ENCODE peak calls at places on chromosome X, in seven cellular contexts. X is GM12878, M is GM23248, O is keratinocyte, S is K562, U is neural progenitor cell, G is astrocyte. T is an unnamed sample. For H4K20me1 and H3K27me3, the result is how much of the 10 kb centered on the place peaks cover.

GRCh38 chrX:281166-281999 is at the start of gene PLCXD1:
- DNase-seq in X (no peak), M (peak), O (no peak), S (peak), U (peak), G (no peak), T (peak)

GRCh38 chrX:105695451-105695850 is 126.9 kb upstream of the NRK start:
- DNase-seq in X (no peak), M (no peak), O (no peak), S (no peak), U (no peak), G (peak), T (no peak)

GRCh38 chrX:23804578-23804977 is 21.6 kb downstream of the SAT1 start:
- DNase-seq in X (no peak), M (peak), O (no peak), S (no peak), U (no peak), G (no peak), T (no peak)

GRCh38 chrX:108148524-108148923 is 56.9 kb downstream of the ATG4A start:
- DNase-seq in X (peak), M (no peak), O (no peak), S (no peak), U (no peak), G (no peak), T (no peak)

GRCh38 chrX:46653482-46653881 is 79.9 kb downstream of the CHST7 start:
- DNase-seq in X (no peak), M (no peak), O (no peak), S (peak), U (peak), G (no peak), T (peak)

GRCh38 chrX:57251965-57252364 is 34.5 kb upstream of the FAAH2 start:
- DNase-seq in X (no peak), M (no peak), O (no peak), S (no peak), U (no peak), G (no peak), T (no peak)

GRCh38 chrX:7190157-7190556 is 42.2 kb upstream of the PUDP start:
- DNase-seq in X (no peak), M (no peak), O (no peak), S (no peak), U (no peak), G (no peak), T (peak)

GRCh38 chrX:3120426-3120825 is 79.2 kb downstream of the ARSF start:
- DNase-seq in X (no peak), M (no peak), O (no peak), S (no peak), U (no peak), G (peak), T (no peak)

GRCh38 chrX:137988470-137988869 is 422.5 kb downstream of the ZIC3 start:
- DNase-seq in X (no peak), M (no peak), O (no peak), S (no peak), U (no peak), G (no peak), T (no peak)

GRCh38 chrX:107204063-107204605 is 2.1 kb downstream of the NUP62CL start:
- DNase-seq in X (no peak), M (no peak), O (no peak), S (no peak), U (peak), G (no peak), T (no peak)

GRCh38 chrX:130778773-130779172 is 124.2 kb downstream of the ENOX2 start:
- DNase-seq in X (no peak), M (peak), O (no peak), S (no peak), U (no peak), G (no peak), T (no peak)

GRCh38 chrX:96621811-96622210 is 62.8 kb upstream of the DIAPH2 start:
- DNase-seq in X (no peak), M (no peak), O (no peak), S (no peak), U (no peak), G (no peak), T (no peak)

GRCh38 chrX:47802589-47802988 is 34.1 kb upstream of the ZNF81 start:
- DNase-seq in X (no peak), M (peak), O (no peak), S (no peak), U (no peak), G (no peak), T (no peak)

GRCh38 chrX:84046403-84046984 is 141.5 kb downstream of the RPS6KA6 start:
- DNase-seq in X (no peak), M (peak), O (peak), S (no peak), U (peak), G (no peak), T (peak)

GRCh38 chrX:10208281-10208856 is 51.6 kb downstream of the CLCN4 start:
- DNase-seq in X (no peak), M (no peak), O (no peak), S (no peak), U (no peak), G (no peak), T (no peak)

GRCh38 chrX:153226344-153227190 is 47.5 kb downstream of the MAGEA1 start:
- DNase-seq in X (no peak), M (peak), O (peak), S (peak), U (peak), G (peak), T (peak)

GRCh38 chrX:16278927-16279326 is 111.6 kb downstream of the MAGEB17 start:
- DNase-seq in X (no peak), M (no peak), O (no peak), S (no peak), U (peak), G (no peak), T (peak)

GRCh38 chrX:72609313-72609712 is 36.7 kb upstream of the HDAC8 start:
- DNase-seq in X (no peak), M (peak), O (no peak), S (peak), U (no peak), G (no peak), T (peak)

GRCh38 chrX:104565791-104566687 is at the start of gene IL1RAPL2:
- DNase-seq in X (no peak), M (peak), O (no peak), S (peak), U (peak), G (no peak), T (no peak)

GRCh38 chrX:50627696-50628095 is 157.1 kb upstream of the DGKK start:
- DNase-seq in X (no peak), M (no peak), O (no peak), S (no peak), U (no peak), G (no peak), T (no peak)

GRCh38 chrX:2875798-2876399 is 47.2 kb downstream of the GYG2 start:
- DNase-seq in X (no peak), M (peak), O (no peak), S (no peak), U (peak), G (no peak), T (peak)

GRCh38 chrX:45445745-45446412 is 245.2 kb upstream of the DIPK2B start:
- DNase-seq in X (no peak), M (peak), O (peak), S (no peak), U (no peak), G (peak), T (no peak)

GRCh38 chrX:40244980-40245379 is 147.2 kb upstream of the BCOR start:
- DNase-seq in X (no peak), M (no peak), O (no peak), S (no peak), U (peak), G (peak), T (no peak)

GRCh38 chrX:45001038-45001437 is 128.1 kb downstream of the KDM6A start:
- DNase-seq in X (no peak), M (no peak), O (no peak), S (no peak), U (no peak), G (no peak), T (peak)

GRCh38 chrX:151098996-151099395 is 77.4 kb upstream of the GPR50 start:
- DNase-seq in X (no peak), M (no peak), O (no peak), S (peak), U (no peak), G (no peak), T (no peak)

GRCh38 chrX:96407981-96408380 is 276.7 kb upstream of the DIAPH2 start:
- DNase-seq in X (no peak), M (no peak), O (no peak), S (no peak), U (no peak), G (no peak), T (no peak)

GRCh38 chrX:3757510-3758025 is 44.1 kb upstream of the PRKX start:
- DNase-seq in X (no peak), M (no peak), O (no peak), S (no peak), U (no peak), G (no peak), T (no peak)

GRCh38 chrX:154750301-154751120 is at the start of gene GAB3:
- DNase-seq in X (no peak), M (peak), O (no peak), S (no peak), U (peak), G (no peak), T (peak)

GRCh38 chrX:153794897-153795816 is 689 bp downstream of the SSR4 start:
- DNase-seq in X (no peak), M (peak), O (no peak), S (no peak), U (peak), G (no peak), T (peak)

GRCh38 chrX:118975831-118976598 is 1.6 kb downstream of the LONRF3 start:
- DNase-seq in X (no peak), M (peak), O (no peak), S (peak), U (peak), G (no peak), T (no peak)

GRCh38 chrX:18354369-18355329 is at the start of gene SCML2:
- DNase-seq in X (no peak), M (peak), O (no peak), S (peak), U (peak), G (peak), T (no peak)

GRCh38 chrX:136495043-136495442 is 2.3 kb upstream of the HTATSF1 start:
- DNase-seq in X (no peak), M (no peak), O (no peak), S (no peak), U (no peak), G (no peak), T (peak)

GRCh38 chrX:106484233-106484632 is 127.5 kb upstream of the RADX start:
- DNase-seq in X (peak), M (peak), O (no peak), S (no peak), U (no peak), G (no peak), T (peak)

GRCh38 chrX:39903937-39904336 is 193.8 kb downstream of the BCOR start:
- DNase-seq in X (no peak), M (peak), O (peak), S (no peak), U (no peak), G (peak), T (no peak)

GRCh38 chrX:70433848-70434351 is 10.7 kb upstream of the DLG3 start:
- DNase-seq in X (no peak), M (peak), O (no peak), S (peak), U (peak), G (peak), T (peak)

GRCh38 chrX:57952320-57952678 is 42.0 kb upstream of the ZXDA start:
- DNase-seq in X (no peak), M (no peak), O (no peak), S (no peak), U (no peak), G (no peak), T (no peak)

GRCh38 chrX:46250151-46250550 is 295.1 kb downstream of the ZNF674 start:
- DNase-seq in X (no peak), M (no peak), O (no peak), S (no peak), U (no peak), G (no peak), T (no peak)

GRCh38 chrX:68833855-68834331 is 5.1 kb downstream of the EFNB1 start:
- DNase-seq in X (no peak), M (no peak), O (no peak), S (no peak), U (no peak), G (no peak), T (peak)

GRCh38 chrX:6095469-6095868 is 133.2 kb downstream of the NLGN4X start:
- DNase-seq in X (no peak), M (no peak), O (no peak), S (no peak), U (peak), G (no peak), T (peak)
- H4K20me1 ChIP-seq in X (under half), M (under half), O (under half), S (under half), U (under half), G (under half), T (under half)

DNA sequence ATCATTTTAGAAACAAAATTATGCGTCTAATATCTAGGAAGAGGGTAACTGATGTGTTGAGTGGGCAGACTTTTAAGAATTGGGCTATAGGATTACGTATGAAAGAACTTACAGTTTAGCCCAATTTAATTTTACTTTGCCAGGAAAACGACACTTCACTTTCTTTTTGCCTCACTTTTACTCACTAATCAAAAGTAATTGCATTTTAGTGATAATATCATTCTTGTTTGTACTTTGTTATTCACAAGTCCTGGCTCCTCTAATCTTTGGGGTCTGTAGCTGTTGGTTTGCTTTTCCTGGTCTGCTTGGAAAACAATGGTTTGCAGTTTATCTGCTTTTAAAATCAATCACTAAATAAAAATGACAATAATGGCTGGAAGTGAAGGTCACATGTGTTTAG is 2.9 kb upstream of the ARX start:
- DNase-seq in X (no peak), M (no peak), O (no peak), S (no peak), U (no peak), G (no peak), T (no peak)
- H3K27me3 ChIP-seq in X (under half), M (half or more), O (half or more), S (under half), U (half or more), G (half or more), T (under half)

DNA sequence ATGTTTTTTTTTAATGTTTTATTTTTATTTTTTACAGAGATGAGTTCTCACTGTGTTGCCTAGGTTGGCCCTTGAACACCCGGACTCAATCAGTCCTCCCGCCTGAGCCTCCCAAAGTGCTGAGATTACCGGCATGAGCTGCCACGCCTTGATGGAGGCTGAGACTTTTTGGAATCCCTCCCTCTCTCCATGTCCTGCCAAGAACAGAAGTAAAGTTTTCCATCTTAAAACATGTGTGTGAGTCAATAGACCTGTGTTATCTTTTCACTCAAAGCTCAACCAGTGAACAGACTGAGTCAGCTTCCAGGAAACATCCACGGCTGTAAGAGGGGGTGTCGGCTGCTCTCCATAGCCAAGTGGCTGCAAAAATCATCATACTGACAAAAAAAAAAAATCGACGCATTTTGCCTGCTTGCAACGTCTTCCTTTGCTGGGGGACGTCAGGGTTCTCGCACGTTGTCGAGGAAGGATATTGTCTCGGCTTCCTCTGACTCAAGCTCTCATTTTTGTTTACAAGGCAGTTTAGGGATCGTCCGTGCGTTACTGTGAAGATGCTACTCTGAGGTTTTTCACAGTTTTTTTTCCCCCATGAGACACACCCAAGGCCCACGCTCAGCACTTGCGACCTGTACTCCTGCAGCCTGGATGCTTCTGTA is 10.0 kb upstream of the ASMTL start:
- DNase-seq in X (no peak), M (peak), O (no peak), S (peak), U (no peak), G (peak), T (no peak)
- H4K20me1 ChIP-seq in X (under half), M (under half), O (under half), S (under half), U (under half), G (under half), T (under half)

DNA sequence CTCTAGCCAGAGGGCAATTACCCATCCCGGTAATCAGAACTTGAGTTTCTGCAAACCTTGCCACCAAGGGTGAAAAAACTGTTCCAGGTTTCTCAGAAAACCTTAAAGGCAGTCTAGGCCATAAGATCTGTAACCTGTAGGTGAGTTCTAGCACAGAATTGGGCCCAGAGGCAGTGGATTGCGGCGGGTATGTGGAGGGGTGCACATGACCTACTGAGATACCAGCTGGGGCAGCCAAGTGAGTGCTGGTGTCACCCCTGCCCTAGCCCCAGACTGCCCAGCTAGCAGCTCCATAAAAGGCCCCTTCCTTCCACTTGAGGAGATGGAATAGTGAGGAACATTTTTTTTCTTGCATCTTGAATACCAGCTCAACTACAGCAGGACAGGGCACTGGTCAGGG is 176.7 kb downstream of the SMARCA1 start:
- DNase-seq in X (no peak), M (no peak), O (no peak), S (no peak), U (no peak), G (no peak), T (no peak)
- H3K27me3 ChIP-seq in X (under half), M (under half), O (under half), S (under half), U (under half), G (under half), T (under half)

GRCh38 chrX:13711141-13711540 is 22.2 kb downstream of the RAB9A start:
- DNase-seq in X (no peak), M (no peak), O (no peak), S (no peak), U (no peak), G (no peak), T (no peak)
- H4K20me1 ChIP-seq in X (under half), M (under half), O (under half), S (under half), U (under half), G (under half), T (under half)

GRCh38 chrX:13235930-13236329 is 83.9 kb downstream of the ATXN3L start:
- DNase-seq in X (no peak), M (no peak), O (no peak), S (peak), U (no peak), G (no peak), T (no peak)

DNA sequence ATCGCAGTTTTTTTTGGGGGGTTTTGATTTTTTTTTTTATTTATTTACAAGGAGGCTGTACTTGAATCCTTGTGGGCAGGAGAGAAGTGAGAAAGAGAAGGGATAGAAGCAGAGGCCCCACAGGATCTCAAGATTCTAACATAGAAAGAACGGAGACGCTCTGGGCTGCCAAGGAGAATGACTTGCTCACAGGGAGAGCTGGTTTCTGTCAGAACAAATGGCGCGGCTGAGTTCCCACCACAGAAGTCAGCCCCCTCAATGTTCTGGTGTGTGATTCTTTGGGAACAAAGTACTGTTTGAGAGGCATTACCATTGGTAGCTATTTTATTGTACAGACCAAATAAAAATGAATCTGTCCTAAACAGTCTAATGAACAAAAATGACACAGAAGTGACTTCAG is 80.6 kb downstream of the ATXN3L start:
- DNase-seq in X (no peak), M (no peak), O (no peak), S (no peak), U (no peak), G (no peak), T (no peak)
- H3K27me3 ChIP-seq in X (under half), M (under half), O (under half), S (under half), U (under half), G (under half), T (under half)